ENCODE peak calls at places on chromosomes 5 and 9, in six cellular contexts. T is stomach, O is adrenal gland, R is uterus, F is aorta, M is Peyer's patch. W is an unnamed sample.

GRCh38 chr5:135395451-135395850 is 3.6 kb downstream of the MACROH2A1 start:
- DNase-seq in M (no peak), T (no peak), R (no peak), F (no peak), O (no peak), W (no peak)

GRCh38 chr5:71778678-71779276 is 59.7 kb downstream of the CARTPT start:
- DNase-seq in T (no peak), M (no peak), F (no peak), R (no peak), O (no peak), W (no peak)

GRCh38 chr5:124923131-124923530 is 176.7 kb upstream of the ZNF608 start:
- DNase-seq in T (no peak), M (no peak), R (no peak), F (no peak), O (no peak), W (no peak)

GRCh38 chr9:100111235-100111634 is 12.2 kb downstream of the INVS start:
- DNase-seq in F (peak; percentile 90), O (peak; percentile 95), M (no peak), T (peak; percentile 69), R (peak; percentile 82), W (peak; percentile 88)

GRCh38 chr9:27750571-27750970 is 177.3 kb upstream of the C9orf72 start:
- DNase-seq in F (no peak), T (no peak), O (no peak), M (no peak), R (no peak), W (no peak)

GRCh38 chr9:16824545-16825041 is 45.9 kb downstream of the BNC2 start:
- DNase-seq in M (no peak), R (no peak), F (no peak), O (no peak), T (no peak), W (no peak)

GRCh38 chr5:124264499-124264898 is 481.9 kb downstream of the ZNF608 start:
- DNase-seq in O (no peak), F (no peak), M (no peak), T (no peak), R (no peak), W (no peak)

GRCh38 chr5:149442563-149443182 is 63.6 kb upstream of the IL17B start:
- DNase-seq in T (peak; percentile 90), M (peak; percentile 93), R (peak; percentile 90), O (peak; percentile 92), F (peak; percentile 83), W (no peak)

GRCh38 chr9:16207161-16207560 is 654.3 kb downstream of the CCDC171 start:
- DNase-seq in T (no peak), M (no peak), O (peak; percentile 24), F (peak; percentile 66), R (peak; percentile 71), W (peak; percentile 68)

GRCh38 chr5:147712024-147712423 is 70.5 kb downstream of the JAKMIP2 start:
- DNase-seq in F (no peak), M (no peak), T (no peak), O (no peak), R (no peak), W (no peak)

GRCh38 chr5:135045488-135045887 is 11.5 kb upstream of the PITX1 start:
- DNase-seq in T (no peak), M (no peak), F (peak; percentile 6), O (no peak), R (no peak), W (no peak)

GRCh38 chr9:131013015-131013755 is 4.2 kb downstream of the LAMC3 start:
- DNase-seq in F (no peak), T (no peak), M (no peak), O (no peak), R (no peak), W (no peak)

GRCh38 chr9:34628656-34629491 is at the start of gene ARID3C:
- DNase-seq in F (no peak), R (no peak), T (peak; percentile 61), O (no peak), M (peak; percentile 74), W (no peak)

GRCh38 chr9:96565684-96566360 is 53.8 kb downstream of the CDC14B start:
- DNase-seq in F (no peak), R (no peak), T (no peak), M (no peak), O (no peak), W (no peak)

GRCh38 chr9:133154097-133154989 is 9.4 kb downstream of the GBGT1 start:
- DNase-seq in T (no peak), F (peak; percentile 42), R (no peak), O (peak; percentile 20), M (peak; percentile 40), W (no peak)

GRCh38 chr9:16150501-16150900 is 597.7 kb downstream of the CCDC171 start:
- DNase-seq in O (peak; percentile 52), M (no peak), T (no peak), F (no peak), R (peak; percentile 86), W (no peak)

GRCh38 chr5:175623086-175623485 is 34.8 kb upstream of the HRH2 start:
- DNase-seq in O (no peak), T (no peak), F (no peak), M (no peak), R (no peak), W (no peak)

GRCh38 chr9:119004618-119004990 is 364.6 kb downstream of the BRINP1 start:
- DNase-seq in M (no peak), T (peak; percentile 43), O (peak; percentile 91), R (peak; percentile 34), F (peak; percentile 82), W (peak; percentile 95)

GRCh38 chr9:129414377-129415021 is 206.4 kb downstream of the C9orf50 start:
- DNase-seq in R (peak; percentile 59), O (no peak), T (no peak), F (no peak), M (no peak), W (peak; percentile 70)

GRCh38 chr5:68054625-68055024 is 160.9 kb upstream of the PIK3R1 start:
- DNase-seq in M (no peak), O (no peak), T (peak; percentile 42), F (no peak), R (no peak), W (no peak)

DNA sequence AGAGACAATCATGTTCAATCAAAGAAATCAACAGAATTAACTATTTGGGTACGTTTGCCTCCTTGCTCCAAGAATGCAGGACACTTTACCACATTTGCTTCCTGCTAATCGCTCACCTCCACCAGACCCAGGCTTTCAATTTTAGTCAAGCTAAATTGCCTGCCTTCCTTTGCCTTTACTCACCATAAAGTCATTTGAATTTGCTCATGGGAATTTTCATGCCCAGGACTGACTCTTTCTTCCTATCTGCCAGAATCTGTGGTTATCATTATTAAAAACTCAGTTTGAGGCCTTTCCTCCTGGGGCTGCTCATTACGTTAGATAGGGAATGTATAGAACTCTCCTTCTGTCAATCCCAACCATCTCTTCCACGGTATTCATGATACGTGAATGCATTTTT is 1935.3 kb upstream of the WWC1 start:
- DNase-seq in T (no peak), M (no peak), R (no peak), O (no peak), F (no peak), W (no peak)
- H3K4me3 ChIP-seq in T (no peak overlapping the region), M (no peak overlapping the region), R (no peak overlapping the region), O (no peak overlapping the region), F (no peak overlapping the region), W (no peak overlapping the region)

DNA sequence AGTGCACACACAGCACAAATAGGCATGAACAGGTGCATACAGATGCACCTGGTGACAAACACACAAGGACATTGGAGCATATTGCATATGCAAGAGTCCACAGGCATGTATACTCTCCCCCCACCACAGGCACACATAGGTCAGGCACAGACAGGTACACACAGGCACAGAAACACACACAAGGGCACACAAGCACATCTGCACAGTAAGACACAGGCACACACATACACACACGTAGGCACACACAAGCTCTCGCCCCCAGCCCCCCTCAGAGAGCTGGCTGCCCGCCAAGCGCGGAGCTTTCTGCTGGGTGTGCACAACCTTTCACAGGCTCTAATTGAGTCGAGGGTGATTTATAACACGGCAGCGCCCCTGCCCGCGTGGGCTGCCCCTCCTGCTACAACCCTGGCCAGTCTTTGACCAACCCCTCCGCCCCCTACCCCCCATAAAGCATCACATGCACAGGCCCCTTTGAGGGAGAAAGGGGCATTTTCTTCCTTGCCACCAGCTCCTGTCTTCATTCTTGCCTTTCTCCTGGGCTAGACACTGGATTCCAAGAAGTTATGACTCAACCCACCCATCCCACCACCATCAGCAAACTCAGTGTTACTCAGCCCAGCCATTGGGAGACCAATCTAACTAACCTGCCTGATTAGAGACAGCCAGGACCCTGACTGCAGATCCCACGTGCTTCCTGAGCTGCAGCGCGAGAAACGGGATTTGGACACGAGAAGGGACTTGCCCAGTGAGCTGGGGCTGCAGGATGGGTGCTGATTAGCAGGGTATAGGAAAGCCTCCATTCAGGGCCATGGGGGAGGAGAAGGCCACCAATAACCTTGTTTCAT is 42.9 kb upstream of the PSD2 start:
- DNase-seq in M (peak; percentile 44), R (no peak), T (no peak), O (no peak), F (no peak), W (no peak)
- H3K27ac ChIP-seq in M (no peak overlapping the region), R (no peak overlapping the region), T (no peak overlapping the region), O (no peak overlapping the region), F (no peak overlapping the region), W (no peak overlapping the region)

DNA sequence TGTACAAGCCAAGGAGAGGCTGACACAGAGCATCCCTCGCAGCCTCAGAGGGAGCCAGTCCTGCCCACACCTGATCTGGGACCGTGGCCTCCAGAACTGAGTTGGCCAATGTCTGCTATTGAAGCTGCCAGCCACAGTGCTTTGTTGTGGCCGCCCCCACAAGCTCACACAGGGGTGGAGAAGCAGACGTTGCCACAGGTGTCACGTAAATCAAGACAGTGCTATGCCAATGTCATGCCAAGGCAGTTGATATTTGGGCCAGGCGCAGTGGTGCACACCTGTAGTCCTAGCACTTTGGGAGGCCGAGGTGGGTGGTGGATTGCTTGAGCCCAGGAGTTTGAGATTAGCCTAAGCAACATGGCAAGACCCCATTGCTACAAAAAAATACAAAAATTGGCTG is 17.3 kb upstream of the TERT start:
- DNase-seq in R (no peak), M (no peak), F (peak; percentile 32), O (no peak), T (no peak), W (no peak)
- H3K4me1 ChIP-seq in R (no peaks in the 10 kb centered on the region), M (peaks cover 22% of the 10 kb centered on the region), F (no peaks in the 10 kb centered on the region), O (no peaks in the 10 kb centered on the region), T (peaks cover 30% of the 10 kb centered on the region), W (peaks cover 8% of the 10 kb centered on the region)

GRCh38 chr9:35939851-35940250 is 18.1 kb downstream of the OR2S2 start:
- DNase-seq in O (no peak), F (no peak), M (no peak), R (no peak), T (no peak), W (no peak)

GRCh38 chr9:35938474-35939145 is 19.3 kb downstream of the OR2S2 start:
- DNase-seq in T (no peak), R (no peak), M (no peak), F (no peak), O (no peak), W (no peak)

GRCh38 chr9:35935261-35935660 is 22.7 kb downstream of the OR2S2 start:
- DNase-seq in M (no peak), T (no peak), F (no peak), R (no peak), O (no peak), W (no peak)

GRCh38 chr9:35935755-35936509 is 22.0 kb downstream of the OR2S2 start:
- DNase-seq in O (no peak), R (no peak), M (no peak), F (no peak), T (no peak), W (no peak)

DNA sequence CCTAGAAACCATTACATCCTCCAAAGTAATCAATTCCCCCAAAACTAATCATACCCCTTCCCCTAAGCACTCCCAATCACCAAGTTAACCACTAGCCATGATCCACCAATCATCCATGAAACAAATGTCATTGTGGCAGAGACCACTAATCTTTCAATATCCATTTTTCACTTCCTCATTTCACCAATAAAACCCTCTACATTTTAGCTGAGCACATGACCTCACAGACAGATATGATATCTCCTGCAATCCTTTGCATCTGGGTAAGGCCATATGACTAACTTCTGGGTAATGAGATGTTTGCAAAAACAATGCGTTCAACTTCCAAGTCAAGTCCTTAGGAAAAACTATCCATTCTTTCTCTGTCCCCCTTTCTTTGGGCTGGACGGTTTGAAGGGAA is 20.7 kb downstream of the OR2S2 start:
- DNase-seq in M (no peak), F (no peak), T (no peak), R (no peak), O (no peak), W (no peak)
- H3K4me3 ChIP-seq in M (no peak overlapping the region), F (no peak overlapping the region), T (no peak overlapping the region), R (no peak overlapping the region), O (no peak overlapping the region), W (no peak overlapping the region)

W was measured in right atrium auricular region.